ENCODE peak calls at places on chromosomes 4 and X, in eight cellular contexts. Y, M, X, K, E, B, P and F are unnamed samples.

GRCh38 chrX:15926622-15927021 is 72.0 kb upstream of the AP1S2 start:
- DNase-seq in X (no peak), M (no peak), P (no peak), K (no peak), Y (no peak), E (no peak), B (no peak), F (no peak)

GRCh38 chr4:77525538-77525937 is 80.1 kb upstream of the CXCL13 start:
- DNase-seq in P (no peak), B (no peak), E (no peak), Y (no peak), M (no peak), X (no peak), K (no peak), F (no peak)

GRCh38 chrX:129984196-129984962 is 1.9 kb downstream of the BCORL1 start:
- DNase-seq in E (peak), P (peak), K (peak), B (no peak), Y (peak), X (peak), M (no peak), F (peak)

GRCh38 chrX:39613508-39613921 is 484.2 kb downstream of the BCOR start:
- DNase-seq in P (peak), X (peak), B (no peak), M (peak), K (no peak), E (peak), Y (no peak), F (no peak)

GRCh38 chr4:17981063-17981462 is 40.5 kb downstream of the LCORL start:
- DNase-seq in Y (no peak), K (no peak), P (no peak), E (no peak), B (no peak), M (no peak), X (no peak), F (no peak)

GRCh38 chr4:153215976-153216375 is 11.7 kb downstream of the TRIM2 start:
- DNase-seq in B (no peak), M (no peak), X (no peak), E (no peak), P (no peak), K (no peak), Y (no peak), F (no peak)

GRCh38 chr4:149063007-149063406 is 620.8 kb upstream of the NR3C2 start:
- DNase-seq in X (no peak), B (no peak), Y (no peak), K (no peak), P (no peak), M (no peak), E (no peak), F (no peak)

GRCh38 chrX:73131877-73132276 is 52.6 kb upstream of the PABPC1L2A start:
- DNase-seq in K (no peak), X (no peak), M (no peak), P (no peak), E (no peak), B (no peak), Y (no peak), F (no peak)

GRCh38 chr4:3699678-3700077 is 66.5 kb upstream of the ADRA2C start:
- DNase-seq in B (no peak), P (no peak), K (no peak), M (no peak), E (no peak), X (no peak), Y (no peak), F (no peak)

GRCh38 chrX:19842542-19842941 is 44.9 kb downstream of the SH3KBP1 start:
- DNase-seq in B (no peak), P (no peak), E (no peak), K (peak), X (no peak), Y (no peak), M (no peak), F (no peak)

GRCh38 chrX:39946822-39947221 is 150.9 kb downstream of the BCOR start:
- DNase-seq in K (no peak), X (no peak), M (no peak), B (no peak), P (no peak), Y (no peak), E (no peak), F (no peak)

GRCh38 chrX:73683236-73683859 is 120.4 kb downstream of the CHIC1 start:
- DNase-seq in M (no peak), E (no peak), B (no peak), K (no peak), X (no peak), P (no peak), Y (no peak), F (no peak)

GRCh38 chrX:18674417-18674787 is 2.5 kb upstream of the RS1 start:
- DNase-seq in B (peak), M (no peak), P (peak), K (peak), X (peak), E (peak), Y (peak), F (peak)

GRCh38 chr4:56674984-56675383 is 6.1 kb downstream of the HOPX start:
- DNase-seq in B (no peak), E (no peak), P (no peak), K (no peak), X (no peak), M (no peak), Y (no peak), F (no peak)

GRCh38 chr4:92232566-92232965 is 71.2 kb upstream of the GRID2 start:
- DNase-seq in K (no peak), P (no peak), B (no peak), Y (no peak), X (no peak), M (no peak), E (no peak), F (no peak)

GRCh38 chr4:11799182-11799581 is 370.5 kb upstream of the HS3ST1 start:
- DNase-seq in K (no peak), P (no peak), X (no peak), M (no peak), B (no peak), Y (no peak), E (no peak), F (no peak)

GRCh38 chr4:104015680-104016079 is 295.9 kb upstream of the TACR3 start:
- DNase-seq in B (no peak), M (no peak), E (peak), K (no peak), X (no peak), P (no peak), Y (peak), F (no peak)

GRCh38 chr4:128512161-128512560 is 224.5 kb upstream of the PGRMC2 start:
- DNase-seq in Y (no peak), X (no peak), P (no peak), K (no peak), E (no peak), B (no peak), M (no peak), F (no peak)

GRCh38 chrX:133544105-133544504 is 128.8 kb upstream of the GPC4 start:
- DNase-seq in E (no peak), B (no peak), K (no peak), P (no peak), M (no peak), Y (no peak), X (no peak), F (no peak)

GRCh38 chrX:49848275-49848674 is 19.2 kb downstream of the PAGE4 start:
- DNase-seq in X (no peak), B (no peak), K (no peak), P (no peak), E (no peak), M (no peak), Y (no peak), F (no peak)

GRCh38 chr4:165967486-165967885 is 94.4 kb downstream of the TLL1 start:
- DNase-seq in B (no peak), P (no peak), E (no peak), Y (no peak), X (no peak), M (no peak), K (no peak), F (no peak)

GRCh38 chr4:160414516-160414915 is 1311.6 kb downstream of the RAPGEF2 start:
- DNase-seq in K (no peak), X (no peak), P (no peak), Y (no peak), E (no peak), B (no peak), M (no peak), F (no peak)

GRCh38 chrX:48648299-48648698 is 35.3 kb upstream of the WAS start:
- DNase-seq in K (peak), P (peak), Y (peak), E (peak), M (no peak), X (peak), B (peak), F (peak)

GRCh38 chrX:112211459-112211858 is 128.9 kb upstream of the TRPC5 start:
- DNase-seq in K (no peak), M (no peak), P (no peak), X (no peak), Y (no peak), B (no peak), E (no peak), F (no peak)

GRCh38 chr4:158322119-158322518 is 111.8 kb downstream of the TMEM144 start:
- DNase-seq in E (no peak), M (no peak), B (no peak), Y (no peak), K (no peak), X (no peak), P (no peak), F (no peak)

GRCh38 chr4:78644744-78645330 is 93.3 kb downstream of the ANXA3 start:
- DNase-seq in E (peak), K (no peak), P (peak), Y (peak), X (peak), M (peak), B (peak), F (peak)

GRCh38 chr4:173284463-173284862 is 49.7 kb downstream of the HMGB2 start:
- DNase-seq in M (no peak), Y (no peak), B (no peak), P (no peak), X (no peak), E (no peak), K (no peak), F (no peak)

GRCh38 chr4:110636231-110636676 is 13.4 kb upstream of the PITX2 start:
- DNase-seq in K (no peak), Y (no peak), E (peak), X (no peak), M (no peak), P (no peak), B (no peak), F (no peak)

GRCh38 chrX:57906790-57907189 is 3.5 kb downstream of the ZXDA start:
- DNase-seq in P (no peak), X (no peak), B (no peak), K (no peak), E (no peak), M (no peak), Y (no peak), F (no peak)

GRCh38 chrX:57900961-57901360 is 9.3 kb downstream of the ZXDA start:
- DNase-seq in B (no peak), Y (no peak), E (no peak), K (no peak), M (no peak), P (no peak), X (no peak), F (no peak)

GRCh38 chrX:57902633-57903032 is 7.6 kb downstream of the ZXDA start:
- DNase-seq in X (no peak), B (no peak), Y (no peak), K (no peak), P (no peak), M (no peak), E (no peak), F (no peak)

GRCh38 chrX:57904481-57904880 is 5.8 kb downstream of the ZXDA start:
- DNase-seq in K (no peak), B (no peak), E (no peak), X (no peak), P (no peak), Y (no peak), M (no peak), F (no peak)

GRCh38 chrX:57905141-57905540 is 5.1 kb downstream of the ZXDA start:
- DNase-seq in B (no peak), P (no peak), X (no peak), M (no peak), E (no peak), K (no peak), Y (no peak), F (no peak)
- H3K4me3 ChIP-seq in B (no peak), P (peak), X (no peak), M (peak), E (no peak), K (no peak), Y (no peak), F (no peak)

GRCh38 chr4:182877326-182877883 is 39.8 kb downstream of the DCTD start:
- DNase-seq in K (no peak), Y (no peak), M (no peak), B (no peak), X (no peak), E (no peak), P (no peak), F (peak)
- TF ChIP-seq CTCF in K (no peak), Y (no peak), M (no peak), B (no peak), X (no peak), E (peak), P (no peak), F (no peak)

GRCh38 chrX:154734101-154734781 is 16.6 kb downstream of the GAB3 start:
- DNase-seq in M (peak), B (no peak), E (no peak), X (peak), K (peak), P (no peak), Y (peak), F (peak)

GRCh38 chrX:154731203-154731602 is 19.7 kb downstream of the GAB3 start:
- DNase-seq in B (no peak), P (no peak), X (no peak), K (no peak), Y (no peak), M (no peak), E (no peak), F (no peak)

GRCh38 chrX:154731881-154732280 is 19.0 kb downstream of the GAB3 start:
- DNase-seq in X (no peak), B (no peak), P (no peak), M (no peak), E (no peak), Y (no peak), K (no peak), F (no peak)

GRCh38 chrX:154732421-154733071 is 18.3 kb downstream of the GAB3 start:
- DNase-seq in M (no peak), Y (no peak), E (no peak), X (no peak), K (no peak), P (no peak), B (no peak), F (no peak)

GRCh38 chrX:154733072-154733425 is 17.8 kb downstream of the GAB3 start:
- DNase-seq in E (no peak), B (no peak), M (no peak), X (no peak), Y (no peak), K (no peak), P (no peak), F (no peak)
- H3K27ac ChIP-seq in E (no peak), B (no peak), M (peak), X (no peak), Y (no peak), K (no peak), P (peak), F (peak)

GRCh38 chr4:81405900-81406401 is 65.8 kb downstream of the RASGEF1B start:
- DNase-seq in M (no peak), Y (peak), B (peak), P (no peak), X (peak), E (peak), K (no peak), F (no peak)
- H3K4me3 ChIP-seq in M (peak), Y (peak), B (peak), P (peak), X (no peak), E (peak), K (no peak), F (no peak)

GRCh38 chr4:112938461-112939058 is 110.9 kb upstream of the ANK2 start:
- DNase-seq in E (peak), B (no peak), M (no peak), Y (no peak), K (no peak), X (no peak), P (no peak), F (no peak)

GRCh38 chr4:112944006-112944405 is 105.4 kb upstream of the ANK2 start:
- DNase-seq in Y (no peak), B (no peak), K (no peak), E (no peak), X (no peak), M (no peak), P (no peak), F (no peak)

GRCh38 chr4:112940364-112940763 is 109.1 kb upstream of the ANK2 start:
- DNase-seq in E (no peak), Y (no peak), P (no peak), X (no peak), B (no peak), K (no peak), M (no peak), F (no peak)

GRCh38 chr4:112939901-112940300 is 109.6 kb upstream of the ANK2 start:
- DNase-seq in K (no peak), M (no peak), X (no peak), E (no peak), P (no peak), Y (no peak), B (no peak), F (no peak)

GRCh38 chr4:112942077-112942476 is 107.4 kb upstream of the ANK2 start:
- DNase-seq in P (no peak), Y (no peak), K (no peak), E (no peak), B (no peak), M (no peak), X (no peak), F (no peak)
- TF ChIP-seq CTCF in P (no peak), Y (no peak), K (no peak), E (peak), B (peak), M (no peak), X (no peak), F (no peak)

GRCh38 chr4:1346781-1347409 is at the start of gene UVSSA:
- DNase-seq in B (peak), K (peak), Y (peak), X (peak), E (peak), M (peak), P (peak), F (peak)

GRCh38 chr4:1345905-1346780 is 865 bp upstream of the UVSSA start:
- DNase-seq in X (peak), Y (peak), M (peak), E (peak), P (peak), K (peak), B (peak), F (peak)

GRCh38 chr4:1342003-1342402 is 5.0 kb upstream of the UVSSA start:
- DNase-seq in M (no peak), X (no peak), E (no peak), Y (no peak), P (no peak), B (no peak), K (no peak), F (no peak)

GRCh38 chr4:1347410-1347864 is 429 bp downstream of the UVSSA start:
- DNase-seq in P (peak), M (peak), E (no peak), K (no peak), X (peak), B (peak), Y (peak), F (peak)

GRCh38 chr4:1344696-1345095 is 2.3 kb upstream of the UVSSA start:
- DNase-seq in K (no peak), M (no peak), Y (no peak), X (no peak), E (no peak), P (no peak), B (no peak), F (no peak)
- H3K27ac ChIP-seq in K (no peak), M (no peak), Y (no peak), X (no peak), E (no peak), P (no peak), B (no peak), F (no peak)